ENCODE peak calls at places on chromosome 3, in ten cellular contexts. Q is AG04450; T is CD4-positive, alpha-beta T cell; X is uterus; O is PC-9; F is endodermal cell; K is prostate gland; H is ovary; L is body of pancreas; Y is pancreas. S is an unnamed sample.

GRCh38 chr3:170865209-170866094 is 4.5 kb downstream of the RPL22L1 start:
- DNase-seq in Q (no peak), T (no peak), X (no peak), O (no peak), F (peak; percentile 59), K (no peak), H (no peak), L (no peak), Y (no peak), S (no peak)

GRCh38 chr3:194720048-194720447 is 34.4 kb downstream of the FAM43A start:
- DNase-seq in Q (no peak), T (no peak), X (no peak), O (no peak), F (no peak), K (no peak), H (no peak), L (no peak), Y (no peak), S (no peak)

GRCh38 chr3:60142009-60142408 is 1092.2 kb upstream of the CFAP20DC start:
- DNase-seq in Q (no peak), T (no peak), X (no peak), O (no peak), F (no peak), K (no peak), H (no peak), L (no peak), Y (no peak), S (no peak)

GRCh38 chr3:68139897-68140296 is 485.5 kb upstream of the SUCLG2 start:
- DNase-seq in Q (no peak), T (no peak), X (no peak), O (no peak), F (no peak), K (no peak), H (no peak), L (no peak), Y (no peak), S (no peak)

GRCh38 chr3:84082726-84083125 is 876.1 kb upstream of the CADM2 start:
- DNase-seq in Q (no peak), T (no peak), X (no peak), O (no peak), F (no peak), K (no peak), H (no peak), L (no peak), Y (no peak), S (no peak)

GRCh38 chr3:195133462-195133861 is 137.5 kb downstream of the XXYLT1 start:
- DNase-seq in Q (peak; percentile 87), T (peak; percentile 16), X (no peak), O (no peak), F (no peak), K (peak; percentile 74), H (no peak), L (no peak), Y (no peak), S (no peak)

GRCh38 chr3:33313331-33313730 is 36.1 kb downstream of the FBXL2 start:
- DNase-seq in Q (no peak), T (no peak), X (no peak), O (no peak), F (no peak), K (no peak), H (no peak), L (no peak), Y (no peak), S (no peak)

GRCh38 chr3:156681003-156681402 is 6.6 kb downstream of the TIPARP start:
- DNase-seq in Q (peak; percentile 63), T (no peak), X (peak; percentile 53), O (peak; percentile 62), F (peak; percentile 73), K (peak; percentile 91), H (no peak), L (peak; percentile 56), Y (no peak), S (peak; percentile 57)

GRCh38 chr3:60456180-60456579 is 795.1 kb downstream of the FHIT start:
- DNase-seq in Q (no peak), T (no peak), X (no peak), O (no peak), F (no peak), K (no peak), H (no peak), L (no peak), Y (no peak), S (no peak)

GRCh38 chr3:178584722-178585121 is 48.5 kb downstream of the KCNMB2 start:
- DNase-seq in Q (no peak), T (no peak), X (no peak), O (no peak), F (no peak), K (no peak), H (no peak), L (no peak), Y (no peak), S (no peak)

GRCh38 chr3:14598143-14598569 is 53.4 kb upstream of the CCDC174 start:
- DNase-seq in Q (peak; percentile 13), T (peak; percentile 38), X (no peak), O (no peak), F (peak; percentile 93), K (no peak), H (no peak), L (no peak), Y (no peak), S (no peak)

GRCh38 chr3:170835346-170835745 is 34.6 kb downstream of the RPL22L1 start:
- DNase-seq in Q (no peak), T (no peak), X (peak; percentile 33), O (no peak), F (no peak), K (no peak), H (no peak), L (no peak), Y (no peak), S (no peak)

GRCh38 chr3:196624008-196624790 is 15.3 kb upstream of the NRROS start:
- DNase-seq in Q (no peak), T (no peak), X (no peak), O (no peak), F (no peak), K (no peak), H (no peak), L (no peak), Y (no peak), S (no peak)

GRCh38 chr3:187737401-187738088 is 7.7 kb downstream of the BCL6 start:
- DNase-seq in Q (no peak), T (no peak), X (peak; percentile 63), O (peak; percentile 62), F (peak; percentile 82), K (peak; percentile 72), H (peak; percentile 68), L (peak; percentile 60), Y (peak; percentile 79), S (peak; percentile 36)
- TF ChIP-seq CTCF in Q (peak; percentile 16), T (no peak), X (no peak), O (no peak), F (peak; percentile 18), K (peak; percentile 20), H (no peak), L (no peak), Y (no peak), S (no peak)

GRCh38 chr3:127444761-127445160 is 145.8 kb downstream of the TPRA1 start:
- DNase-seq in Q (no peak), T (no peak), X (no peak), O (no peak), F (peak; percentile 6), K (no peak), H (no peak), L (no peak), Y (no peak), S (no peak)
- H3K27me3 ChIP-seq in Q (peaks cover 10% of the 10 kb centered on the region), T (no peaks in the 10 kb centered on the region), X (no peaks in the 10 kb centered on the region), O (peaks cover 25% of the 10 kb centered on the region), F (no peaks in the 10 kb centered on the region), K (no peaks in the 10 kb centered on the region), H (no peaks in the 10 kb centered on the region), L (no peaks in the 10 kb centered on the region), Y (no peaks in the 10 kb centered on the region), S (no peaks in the 10 kb centered on the region)

GRCh38 chr3:64221564-64222257 is 3.6 kb downstream of the PRICKLE2 start:
- DNase-seq in Q (no peak), T (no peak), X (no peak), O (no peak), F (no peak), K (no peak), H (no peak), L (no peak), Y (no peak), S (no peak)

GRCh38 chr3:64225695-64226499 is 631 bp upstream of the PRICKLE2 start:
- DNase-seq in Q (no peak), T (no peak), X (no peak), O (no peak), F (no peak), K (no peak), H (no peak), L (no peak), Y (no peak), S (no peak)

GRCh38 chr3:64222501-64222900 is 2.8 kb downstream of the PRICKLE2 start:
- DNase-seq in Q (no peak), T (no peak), X (no peak), O (no peak), F (no peak), K (no peak), H (no peak), L (no peak), Y (no peak), S (no peak)

GRCh38 chr3:64223809-64224570 is 1.3 kb downstream of the PRICKLE2 start:
- DNase-seq in Q (no peak), T (no peak), X (peak; percentile 44), O (no peak), F (no peak), K (no peak), H (no peak), L (no peak), Y (no peak), S (peak; percentile 39)

GRCh38 chr3:64224826-64225606 is at the start of gene PRICKLE2:
- DNase-seq in Q (peak; percentile 60), T (no peak), X (peak; percentile 78), O (peak; percentile 23), F (peak; percentile 85), K (no peak), H (peak; percentile 80), L (peak; percentile 59), Y (peak; percentile 44), S (peak; percentile 87)
- TF ChIP-seq CTCF in Q (no peak), T (no peak), X (peak; percentile 27), O (no peak), F (peak; percentile 18), K (peak; percentile 11), H (peak; percentile 41), L (peak; percentile 28), Y (no peak), S (peak; percentile 42)

GRCh38 chr3:184227481-184227935 is 1.9 kb upstream of the VWA5B2 start:
- DNase-seq in Q (no peak), T (peak; percentile 30), X (no peak), O (peak; percentile 48), F (peak; percentile 86), K (no peak), H (no peak), L (peak; percentile 42), Y (no peak), S (peak; percentile 55)

GRCh38 chr3:184229424-184230080 is at the start of gene VWA5B2:
- DNase-seq in Q (no peak), T (peak; percentile 60), X (peak; percentile 22), O (peak; percentile 87), F (peak; percentile 90), K (peak; percentile 37), H (no peak), L (peak; percentile 63), Y (peak; percentile 85), S (peak; percentile 81)

GRCh38 chr3:184230081-184230602 is 757 bp downstream of the VWA5B2 start:
- DNase-seq in Q (no peak), T (no peak), X (no peak), O (no peak), F (peak; percentile 69), K (no peak), H (no peak), L (peak; percentile 41), Y (peak; percentile 85), S (peak; percentile 34)

GRCh38 chr3:184230603-184231528 is 1.5 kb downstream of the VWA5B2 start:
- DNase-seq in Q (no peak), T (no peak), X (no peak), O (peak; percentile 38), F (peak; percentile 78), K (peak; percentile 47), H (no peak), L (no peak), Y (peak; percentile 78), S (no peak)

GRCh38 chr3:184228376-184229137 is 828 bp upstream of the VWA5B2 start:
- DNase-seq in Q (no peak), T (no peak), X (no peak), O (no peak), F (peak; percentile 56), K (no peak), H (no peak), L (no peak), Y (no peak), S (no peak)
- H3K27me3 ChIP-seq in Q (peaks cover 52% of the 10 kb centered on the region), T (peaks cover 46% of the 10 kb centered on the region), X (peaks cover 19% of the 10 kb centered on the region), O (peaks cover 66% of the 10 kb centered on the region), F (peaks cover 91% of the 10 kb centered on the region), K (no peaks in the 10 kb centered on the region), H (no peaks in the 10 kb centered on the region), L (no peaks in the 10 kb centered on the region), Y (no peaks in the 10 kb centered on the region), S (peaks cover 4% of the 10 kb centered on the region)

S was measured in WERI-Rb-1.